ENCODE peak calls at places on chromosomes 3 and 15, in four cellular contexts. M is T-helper 1 cell, Q is RPMI8226, D is lung. Z is an unnamed sample.

GRCh38 chr3:3260870-3261269 is 81.4 kb upstream of the CRBN start:
- DNase-seq in Q (no peak), M (no peak), D (no peak), Z (no peak)

GRCh38 chr3:53604232-53604631 is 109.8 kb downstream of the CACNA1D start:
- DNase-seq in M (no peak), D (no peak), Q (no peak), Z (no peak)

GRCh38 chr15:68424754-68425390 is 7.1 kb downstream of the ITGA11 start:
- DNase-seq in M (no peak), D (no peak), Q (no peak), Z (no peak)

GRCh38 chr3:82186017-82186416 is 424.6 kb upstream of the GBE1 start:
- DNase-seq in M (no peak), D (no peak), Q (no peak), Z (no peak)

GRCh38 chr3:184540777-184541681 is 20.6 kb upstream of the EPHB3 start:
- DNase-seq in Q (peak; percentile 87), M (peak; percentile 48), D (peak; percentile 85), Z (peak; percentile 67)

GRCh38 chr15:39453500-39454073 is 127.3 kb upstream of the THBS1 start:
- DNase-seq in Q (no peak), M (peak; percentile 61), D (no peak), Z (no peak)

GRCh38 chr3:163327086-163327485 is 1751.2 kb downstream of the SI start:
- DNase-seq in Q (no peak), D (no peak), M (no peak), Z (no peak)

GRCh38 chr15:79042213-79042928 is 48.2 kb downstream of the RASGRF1 start:
- DNase-seq in D (no peak), M (no peak), Q (peak; percentile 82), Z (no peak)

GRCh38 chr3:45182915-45183881 is 37.0 kb upstream of the CDCP1 start:
- DNase-seq in Q (peak; percentile 79), D (peak; percentile 66), M (no peak), Z (no peak)

GRCh38 chr3:143331336-143331735 is 211.8 kb downstream of the CHST2 start:
- DNase-seq in M (no peak), D (no peak), Q (no peak), Z (no peak)

GRCh38 chr3:115683305-115683704 is 60.0 kb downstream of the GAP43 start:
- DNase-seq in M (no peak), Q (no peak), D (no peak), Z (no peak)

GRCh38 chr15:95105229-95105628 is 873.9 kb downstream of the MCTP2 start:
- DNase-seq in D (no peak), Q (no peak), M (no peak), Z (no peak)

GRCh38 chr3:141276398-141276797 is 44.8 kb downstream of the PXYLP1 start:
- DNase-seq in M (no peak), D (no peak), Q (no peak), Z (no peak)

GRCh38 chr3:69094467-69095205 is 9.9 kb downstream of the ARL6IP5 start:
- DNase-seq in Q (peak; percentile 84), D (no peak), M (no peak), Z (no peak)

GRCh38 chr3:196073188-196073838 is 8.6 kb downstream of the TFRC start:
- DNase-seq in Q (peak; percentile 75), D (peak; percentile 60), M (peak; percentile 79), Z (peak; percentile 30)

GRCh38 chr3:105526349-105527111 is 159.8 kb downstream of the ALCAM start:
- DNase-seq in Q (no peak), D (no peak), M (no peak), Z (no peak)

GRCh38 chr3:113035387-113035982 is 44.7 kb downstream of the GTPBP8 start:
- DNase-seq in Q (peak; percentile 56), M (peak; percentile 34), D (peak; percentile 51), Z (no peak)

GRCh38 chr3:170058127-170058526 is 20.3 kb downstream of the GPR160 start:
- DNase-seq in Q (peak; percentile 47), M (no peak), D (no peak), Z (no peak)

GRCh38 chr15:49742381-49742780 is 121.5 kb downstream of the DTWD1 start:
- DNase-seq in D (no peak), M (no peak), Q (no peak), Z (no peak)

GRCh38 chr15:101057841-101058407 is 138.8 kb downstream of the LRRK1 start:
- DNase-seq in D (peak; percentile 22), M (no peak), Q (no peak), Z (no peak)

GRCh38 chr3:47000922-47001730 is 21.7 kb downstream of the NBEAL2 start:
- DNase-seq in D (no peak), Q (no peak), M (no peak), Z (no peak)

GRCh38 chr3:141389703-141390102 is 21.4 kb downstream of the ZBTB38 start:
- DNase-seq in Q (no peak), D (no peak), M (no peak), Z (no peak)

GRCh38 chr3:29171583-29171990 is 109.3 kb upstream of the RBMS3 start:
- DNase-seq in M (peak; percentile 58), Q (no peak), D (no peak), Z (no peak)

GRCh38 chr3:143352031-143352623 is 232.6 kb downstream of the CHST2 start:
- DNase-seq in M (no peak), Q (no peak), D (no peak), Z (no peak)

GRCh38 chr3:160941885-160942494 is 163.2 kb downstream of the B3GALNT1 start:
- DNase-seq in M (peak; percentile 57), D (peak; percentile 65), Q (peak; percentile 84), Z (no peak)